ENCODE peak calls at places on chromosomes 1 and 21, in nine cellular contexts. V is PC-3; M is activated CD8-positive, alpha-beta memory T cell treated with anti-CD3 and anti-CD28 coated beads for 1 hour; N is transverse colon; I is H4; U is astrocyte; O is stromal cell of bone marrow; T is CD8-positive, alpha-beta T cell; P is CD4-positive, alpha-beta memory T cell. F is an unnamed sample.

GRCh38 chr1:169483500-169483966 is 2.2 kb downstream of the SLC19A2 start:
- DNase-seq in O (no peak), U (peak), T (no peak), M (no peak), P (no peak), N (no peak), V (peak), I (peak), F (peak)

GRCh38 chr1:1872329-1872994 is 18.4 kb downstream of the GNB1 start:
- DNase-seq in O (no peak), I (no peak), M (no peak), P (no peak), V (no peak), N (no peak), U (no peak), T (no peak), F (no peak)

GRCh38 chr1:21822349-21822748 is 10.3 kb downstream of the LDLRAD2 start:
- DNase-seq in M (no peak), T (no peak), N (no peak), I (no peak), V (no peak), P (no peak), U (no peak), O (no peak), F (no peak)

GRCh38 chr1:19650416-19651140 is 6.5 kb downstream of the NBL1 start:
- DNase-seq in N (no peak), V (no peak), I (no peak), O (no peak), U (no peak), P (no peak), M (no peak), T (no peak), F (no peak)

GRCh38 chr1:101438359-101438758 is 201.5 kb downstream of the S1PR1 start:
- DNase-seq in I (no peak), M (no peak), P (no peak), O (no peak), T (no peak), N (no peak), V (peak), U (no peak), F (no peak)

GRCh38 chr1:209162651-209163050 is 420.9 kb upstream of the CAMK1G start:
- DNase-seq in I (no peak), O (peak), N (no peak), M (no peak), T (no peak), V (no peak), P (no peak), U (peak), F (no peak)

GRCh38 chr1:10958614-10959013 is 53.8 kb upstream of the TARDBP start:
- DNase-seq in M (no peak), P (no peak), O (no peak), V (no peak), U (no peak), I (no peak), T (no peak), N (no peak), F (no peak)

GRCh38 chr21:33196956-33197374 is 32.8 kb upstream of the IFNAR2 start:
- DNase-seq in M (no peak), P (peak), U (peak), V (peak), I (peak), N (peak), T (peak), O (peak), F (peak)

GRCh38 chr1:210123924-210124589 is 108.5 kb upstream of the SERTAD4 start:
- DNase-seq in I (peak), O (peak), P (no peak), T (no peak), N (no peak), V (peak), U (peak), M (no peak), F (peak)

GRCh38 chr1:178324003-178324402 is 172.8 kb downstream of the CLEC20A start:
- DNase-seq in O (no peak), V (peak), T (no peak), P (no peak), I (no peak), U (peak), M (no peak), N (no peak), F (no peak)

GRCh38 chr1:70411360-70411844 is 334 bp downstream of the CTH start:
- DNase-seq in N (no peak), I (no peak), V (peak), O (no peak), P (no peak), M (no peak), U (peak), T (no peak), F (no peak)

GRCh38 chr1:11984121-11984520 is 3.9 kb downstream of the MFN2 start:
- DNase-seq in I (no peak), P (no peak), M (no peak), N (peak), U (no peak), V (no peak), O (no peak), T (no peak), F (no peak)

GRCh38 chr1:10939654-10940450 is 72.6 kb upstream of the TARDBP start:
- DNase-seq in U (no peak), M (no peak), O (no peak), T (no peak), P (peak), V (no peak), N (peak), I (peak), F (peak)

GRCh38 chr1:225341642-225342041 is 86.2 kb downstream of the LBR start:
- DNase-seq in M (no peak), T (no peak), N (no peak), P (no peak), I (peak), U (no peak), V (peak), O (no peak), F (no peak)

GRCh38 chr1:7069888-7070287 is 284.6 kb downstream of the CAMTA1 start:
- DNase-seq in N (no peak), M (no peak), O (no peak), T (no peak), I (no peak), P (no peak), U (peak), V (no peak), F (no peak)

GRCh38 chr1:147071142-147071541 is 101.1 kb downstream of the PRKAB2 start:
- DNase-seq in U (no peak), N (no peak), T (no peak), I (no peak), P (no peak), V (no peak), O (no peak), M (no peak), F (no peak)

GRCh38 chr1:11650331-11650991 is 3.8 kb downstream of the FBXO2 start:
- DNase-seq in O (no peak), I (no peak), M (peak), U (peak), V (peak), N (peak), P (peak), T (peak), F (peak)

GRCh38 chr1:29647581-29647980 is 411.3 kb downstream of the PTPRU start:
- DNase-seq in M (no peak), U (peak), P (no peak), O (peak), T (no peak), V (peak), N (no peak), I (no peak), F (no peak)

GRCh38 chr1:54124906-54125305 is 27.9 kb downstream of the CDCP2 start:
- DNase-seq in U (no peak), I (no peak), V (no peak), O (no peak), T (no peak), P (no peak), M (no peak), N (no peak), F (no peak)

GRCh38 chr1:119141020-119141424 is 569 bp upstream of the WARS2 start:
- DNase-seq in T (peak), I (no peak), N (peak), P (no peak), U (no peak), M (no peak), V (peak), O (no peak), F (no peak)

GRCh38 chr1:208141793-208142192 is 102.4 kb downstream of the PLXNA2 start:
- DNase-seq in P (no peak), M (no peak), U (no peak), T (no peak), N (peak), V (no peak), I (no peak), O (no peak), F (no peak)